ENCODE peak calls at places on chromosome X, in four cellular contexts. I is cardiac fibroblast, K is endodermal cell, U is GM10248. P is an unnamed sample.

GRCh38 chrX:135437867-135438733 is 16.4 kb downstream of the SMIM10L2A start:
- DNase-seq in I (no peak), K (peak; percentile 79), U (no peak), P (no peak)

GRCh38 chrX:106203315-106203714 is 35.2 kb downstream of the PWWP3B start:
- DNase-seq in I (no peak), K (no peak), U (no peak), P (no peak)

GRCh38 chrX:125998432-125998831 is 167.7 kb downstream of the DCAF12L2 start:
- DNase-seq in I (no peak), K (no peak), U (no peak), P (no peak)

GRCh38 chrX:121356139-121356849 is 308.9 kb downstream of the GLUD2 start:
- DNase-seq in I (no peak), K (no peak), U (no peak), P (no peak)

GRCh38 chrX:50996930-50997329 is 86.4 kb downstream of the BMP15 start:
- DNase-seq in I (no peak), K (peak; percentile 55), U (no peak), P (no peak)

GRCh38 chrX:9688833-9689232 is 76.8 kb downstream of the GPR143 start:
- DNase-seq in I (no peak), K (no peak), U (no peak), P (no peak)

GRCh38 chrX:3779546-3779945 is 66.1 kb upstream of the PRKX start:
- DNase-seq in I (no peak), K (no peak), U (no peak), P (no peak)

GRCh38 chrX:139560221-139560620 is 29.7 kb downstream of the F9 start:
- DNase-seq in I (peak; percentile 0), K (no peak), U (no peak), P (no peak)

GRCh38 chrX:1713296-1713695 is 98.4 kb downstream of the ASMT start:
- DNase-seq in I (no peak), K (peak; percentile 3), U (no peak), P (no peak)

GRCh38 chrX:136754641-136755040 is 26.1 kb downstream of the ARHGEF6 start:
- DNase-seq in I (peak; percentile 23), K (peak; percentile 54), U (no peak), P (no peak)

GRCh38 chrX:2325076-2325784 is 175.5 kb downstream of the DHRSX start:
- DNase-seq in I (peak; percentile 87), K (peak; percentile 70), U (no peak), P (no peak)

GRCh38 chrX:152847281-152847680 is 16.4 kb downstream of the NSDHL start:
- DNase-seq in I (no peak), K (no peak), U (no peak), P (no peak)

GRCh38 chrX:106898462-106898861 is 4.7 kb downstream of the RIPPLY1 start:
- DNase-seq in I (peak; percentile 74), K (no peak), U (peak; percentile 43), P (no peak)

GRCh38 chrX:7088968-7089615 is 58.4 kb upstream of the STS start:
- DNase-seq in I (no peak), K (peak; percentile 76), U (peak; percentile 26), P (no peak)

GRCh38 chrX:94515009-94515408 is 841.0 kb downstream of the FAM133A start:
- DNase-seq in I (no peak), K (no peak), U (no peak), P (no peak)

GRCh38 chrX:113260474-113260873 is 419.8 kb upstream of the AMOT start:
- DNase-seq in I (peak; percentile 0), K (peak; percentile 64), U (no peak), P (no peak)
- TF ChIP-seq CTCF in I (peak; percentile 26), K (peak; percentile 82), U (no peak), P (no peak)

GRCh38 chrX:44731160-44731559 is 112.7 kb upstream of the DUSP21 start:
- DNase-seq in I (peak; percentile 17), K (no peak), U (no peak), P (no peak)

GRCh38 chrX:44733931-44734330 is 109.9 kb upstream of the DUSP21 start:
- DNase-seq in I (no peak), K (no peak), U (no peak), P (no peak)

GRCh38 chrX:44735498-44735897 is 108.3 kb upstream of the DUSP21 start:
- DNase-seq in I (no peak), K (no peak), U (no peak), P (no peak)
- TF ChIP-seq CTCF in I (no peak), K (no peak), U (no peak), P (no peak)

DNA sequence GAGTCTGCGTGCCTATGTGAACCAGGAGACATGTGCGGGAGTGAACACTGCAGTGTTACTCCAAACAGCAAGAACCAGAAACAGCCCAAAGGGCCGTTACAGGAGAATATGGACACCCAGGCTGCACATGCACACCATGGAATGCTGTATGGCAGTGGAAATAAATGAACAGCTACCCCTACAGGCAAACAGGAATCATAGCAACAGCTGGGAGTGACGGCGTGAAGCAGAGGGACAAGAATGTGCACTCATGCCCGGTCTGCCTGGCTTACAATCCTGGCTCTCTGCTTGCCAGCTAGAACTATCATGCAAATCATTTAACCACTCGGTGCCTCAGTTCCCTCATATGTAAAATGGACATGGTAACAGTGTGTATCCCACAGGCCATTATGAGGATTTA is 16.6 kb downstream of the GPKOW start:
- DNase-seq in I (peak; percentile 69), K (peak; percentile 59), U (no peak), P (no peak)
- TF ChIP-seq CTCF in I (peak; percentile 55), K (peak; percentile 61), U (peak; percentile 16), P (no peak)

GRCh38 chrX:112931478-112931877 is 90.8 kb upstream of the AMOT start:
- DNase-seq in I (no peak), K (no peak), U (no peak), P (no peak)

GRCh38 chrX:112935029-112935428 is 94.4 kb upstream of the AMOT start:
- DNase-seq in I (no peak), K (no peak), U (no peak), P (no peak)

GRCh38 chrX:112931900-112932299 is 91.3 kb upstream of the AMOT start:
- DNase-seq in I (no peak), K (no peak), U (no peak), P (no peak)
- TF ChIP-seq CTCF in I (no peak), K (no peak), U (no peak), P (no peak)

P was measured in suprapubic skin.